ENCODE peak calls at places on chromosomes 12 and 14, in six cellular contexts. Z, X, K, I, W and G are unnamed samples.

GRCh38 chr12:67193705-67194104 is 75.5 kb upstream of the CAND1 start:
- DNase-seq in I (no peak), K (peak), W (no peak), Z (peak), X (no peak), G (no peak)

GRCh38 chr12:13195848-13196301 is 651 bp upstream of the EMP1 start:
- DNase-seq in K (no peak), Z (peak), I (no peak), W (no peak), X (no peak), G (no peak)

GRCh38 chr12:32896438-32897275 is at the start of gene PKP2:
- DNase-seq in W (peak), I (no peak), X (peak), K (peak), Z (no peak), G (peak)

GRCh38 chr14:92012121-92012748 is 27.6 kb downstream of the TRIP11 start:
- DNase-seq in X (no peak), W (no peak), Z (no peak), K (no peak), I (no peak), G (no peak)

GRCh38 chr14:23559010-23559920 is 3.2 kb downstream of the THTPA start:
- DNase-seq in Z (peak), K (peak), I (no peak), W (peak), X (peak), G (no peak)

GRCh38 chr14:90168425-90169105 is 87.8 kb upstream of the PSMC1 start:
- DNase-seq in X (no peak), Z (peak), W (no peak), I (no peak), K (no peak), G (no peak)

GRCh38 chr14:61994589-61994988 is 232.4 kb downstream of the SNAPC1 start:
- DNase-seq in X (no peak), W (no peak), Z (no peak), I (no peak), K (no peak), G (no peak)

GRCh38 chr14:22685467-22685866 is 41.3 kb upstream of the OR6J1 start:
- DNase-seq in I (no peak), Z (no peak), X (no peak), K (no peak), W (no peak), G (no peak)

GRCh38 chr12:68587448-68587873 is 23.2 kb upstream of the RAP1B start:
- DNase-seq in I (peak), Z (no peak), X (no peak), W (no peak), K (no peak), G (no peak)

GRCh38 chr12:120257041-120257821 is 8.3 kb downstream of the PXN start:
- DNase-seq in Z (peak), I (no peak), X (peak), K (no peak), W (no peak), G (peak)

GRCh38 chr12:21413369-21414277 is 23.8 kb upstream of the PYROXD1 start:
- DNase-seq in I (no peak), W (peak), K (peak), Z (no peak), X (no peak), G (no peak)

GRCh38 chr12:40016960-40017359 is 88.9 kb downstream of the SLC2A13 start:
- DNase-seq in K (no peak), Z (peak), X (no peak), W (peak), I (no peak), G (no peak)

GRCh38 chr12:76422878-76423438 is 74.7 kb upstream of the BBS10 start:
- DNase-seq in X (no peak), K (peak), Z (peak), I (no peak), W (no peak), G (no peak)

GRCh38 chr14:28772613-28773012 is 6.0 kb downstream of the FOXG1 start:
- DNase-seq in K (no peak), Z (no peak), X (no peak), I (no peak), W (no peak), G (no peak)

GRCh38 chr12:102676812-102677211 is 196.4 kb upstream of the IGF1 start:
- DNase-seq in K (no peak), I (no peak), Z (no peak), X (no peak), W (no peak), G (no peak)

GRCh38 chr12:89529738-89530137 is 3.9 kb upstream of the POC1B start:
- DNase-seq in Z (peak), K (peak), I (peak), X (no peak), W (peak), G (no peak)

GRCh38 chr14:99945732-99946651 is 119.2 kb upstream of the EVL start:
- DNase-seq in X (no peak), I (no peak), W (no peak), Z (peak), K (no peak), G (no peak)

GRCh38 chr14:103994535-103995184 is 52.3 kb upstream of the RD3L start:
- DNase-seq in X (no peak), I (no peak), K (no peak), Z (peak), W (no peak), G (no peak)

GRCh38 chr12:34203866-34204620 is 181.7 kb downstream of the ALG10 start:
- DNase-seq in X (no peak), K (no peak), W (no peak), I (no peak), Z (no peak), G (no peak)

GRCh38 chr12:49515266-49515665 is 23.6 kb upstream of the KCNH3 start:
- DNase-seq in W (peak), K (no peak), I (no peak), X (no peak), Z (peak), G (no peak)

GRCh38 chr12:70652451-70652850 is 15.2 kb upstream of the PTPRB start:
- DNase-seq in Z (no peak), W (no peak), K (no peak), I (no peak), X (no peak), G (no peak)

GRCh38 chr14:100979780-100980179 is 76.3 kb upstream of the RTL1 start:
- DNase-seq in K (no peak), Z (peak), W (no peak), X (no peak), I (no peak), G (no peak)

GRCh38 chr14:93925374-93925895 is 1.7 kb upstream of the FAM181A start:
- DNase-seq in X (no peak), W (no peak), Z (no peak), K (no peak), I (no peak), G (no peak)

GRCh38 chr12:69045430-69045829 is 112.5 kb upstream of the CPM start:
- DNase-seq in W (no peak), K (no peak), I (no peak), Z (no peak), X (no peak), G (no peak)

GRCh38 chr14:91377700-91378652 is 39.6 kb downstream of the CCDC88C start:
- DNase-seq in K (no peak), I (no peak), X (no peak), W (no peak), Z (no peak), G (no peak)

GRCh38 chr12:117897379-117898161 is 71.2 kb downstream of the KSR2 start:
- DNase-seq in K (no peak), W (no peak), Z (no peak), X (no peak), I (peak), G (no peak)

GRCh38 chr12:96425973-96426372 is 25.7 kb upstream of the CDK17 start:
- DNase-seq in I (no peak), Z (peak), K (no peak), W (no peak), X (no peak), G (no peak)

GRCh38 chr12:46206471-46206870 is 62.4 kb downstream of the SLC38A1 start:
- DNase-seq in Z (no peak), K (no peak), W (no peak), X (no peak), I (no peak), G (no peak)

GRCh38 chr12:2578191-2578590 is 216.6 kb upstream of the FKBP4 start:
- DNase-seq in Z (no peak), W (no peak), I (no peak), K (no peak), X (no peak), G (no peak)

GRCh38 chr12:49920241-49920914 is 16.7 kb upstream of the FAIM2 start:
- DNase-seq in K (no peak), X (no peak), W (no peak), I (no peak), Z (peak), G (no peak)

GRCh38 chr14:92135269-92135668 is 13.5 kb downstream of the CPSF2 start:
- DNase-seq in Z (peak), I (no peak), W (peak), K (peak), X (no peak), G (no peak)

GRCh38 chr12:8968761-8969160 is 19.3 kb upstream of the M6PR start:
- DNase-seq in I (no peak), K (no peak), W (no peak), X (no peak), Z (no peak), G (no peak)
- H3K4me3 ChIP-seq in I (no peak), K (no peak), W (no peak), X (no peak), Z (no peak), G (no peak)

DNA sequence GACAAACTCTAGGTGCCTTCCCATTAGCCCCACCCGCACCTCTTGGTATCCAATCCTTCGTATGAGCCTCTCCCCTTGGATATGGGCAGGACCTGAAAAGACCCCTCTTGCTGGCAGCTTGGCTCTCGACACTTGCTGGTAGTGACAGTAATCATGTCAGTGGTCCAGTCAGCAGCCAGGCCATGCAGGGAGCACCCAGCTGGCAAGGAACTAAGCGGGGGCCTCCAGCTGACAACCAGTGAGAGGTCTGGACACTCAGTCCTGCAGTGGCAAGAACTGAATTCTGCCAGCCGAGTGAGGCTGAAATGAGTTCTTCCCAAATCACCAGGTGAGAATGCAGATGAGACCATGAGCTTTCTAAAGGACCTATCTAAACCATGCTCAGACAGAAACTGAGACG is 46.4 kb downstream of the SINHCAF start:
- DNase-seq in I (no peak), K (no peak), W (no peak), X (no peak), Z (no peak), G (no peak)
- TF ChIP-seq POLR2A in I (peak), K (no peak), W (no peak), X (no peak), Z (no peak), G (no peak)

DNA sequence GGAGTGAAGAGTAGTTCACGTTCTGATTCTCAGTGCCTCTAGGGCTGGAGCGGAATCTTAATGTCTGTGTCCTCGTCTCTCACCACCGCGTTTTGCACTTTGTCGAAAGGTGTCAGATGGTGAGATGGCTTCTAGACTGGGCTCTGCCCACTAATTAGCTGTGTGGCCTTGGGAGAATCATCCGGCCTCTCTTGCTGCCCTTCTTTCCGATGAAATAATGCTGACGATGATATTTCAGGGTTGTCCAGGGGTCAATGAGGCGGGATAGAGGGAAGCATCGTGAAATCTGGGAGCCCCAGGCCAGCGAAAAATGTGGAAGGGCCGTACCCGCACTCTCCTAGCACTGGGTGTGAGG is 805 bp upstream of the GALNT16 start:
- DNase-seq in K (no peak), X (no peak), I (no peak), W (no peak), Z (no peak), G (no peak)
- H3K4me3 ChIP-seq in K (no peak), X (peak), I (no peak), W (peak), Z (no peak), G (no peak)

GRCh38 chr12:132824053-132824452 is 4.6 kb downstream of the GOLGA3 start:
- DNase-seq in W (no peak), X (no peak), Z (peak), K (no peak), I (no peak), G (no peak)
- TF ChIP-seq POLR2A in W (no peak), X (no peak), Z (no peak), K (no peak), I (no peak), G (no peak)